ENCODE peak calls at places on chromosomes 1 and 21, in ten cellular contexts. F is left ventricle myocardium inferior, L is IMR-90, K is HFF-Myc, V is tibial artery, C is osteoblast, T is OCI-LY7, M is cardiac fibroblast, R is pancreas, X is lower leg skin. E is an unnamed sample.

GRCh38 chr1:223730471-223730870 is 18.1 kb downstream of the CAPN2 start:
- DNase-seq in F (no peak), L (no peak), K (no peak), V (no peak), C (no peak), T (no peak), M (no peak), R (no peak), X (no peak), E (no peak)

GRCh38 chr1:244291171-244291866 is 160.4 kb downstream of the ADSS2 start:
- DNase-seq in F (no peak), L (no peak), K (no peak), V (no peak), C (no peak), T (no peak), M (no peak), R (no peak), X (no peak), E (no peak)

GRCh38 chr1:101188311-101188710 is 48.5 kb upstream of the S1PR1 start:
- DNase-seq in F (no peak), L (peak), K (no peak), V (no peak), C (no peak), T (no peak), M (no peak), R (no peak), X (no peak), E (no peak)

GRCh38 chr1:14745321-14745720 is 146.8 kb downstream of the KAZN start:
- DNase-seq in F (no peak), L (no peak), K (no peak), V (no peak), C (no peak), T (no peak), M (no peak), R (no peak), X (no peak), E (no peak)

GRCh38 chr1:191151321-191151807 is 673.7 kb upstream of the BRINP3 start:
- DNase-seq in F (peak), L (no peak), K (no peak), V (no peak), C (no peak), T (no peak), M (no peak), R (peak), X (no peak), E (no peak)

GRCh38 chr21:35882791-35883240 is 177.5 kb downstream of the SETD4 start:
- DNase-seq in F (no peak), L (peak), K (peak), V (no peak), C (no peak), T (no peak), M (peak), R (no peak), X (peak), E (no peak)

GRCh38 chr1:2088434-2088833 is 38.2 kb downstream of the PRKCZ start:
- DNase-seq in F (no peak), L (peak), K (no peak), V (no peak), C (peak), T (no peak), M (peak), R (peak), X (no peak), E (no peak)

GRCh38 chr1:220956861-220957605 is 77.8 kb downstream of the HLX start:
- DNase-seq in F (no peak), L (peak), K (peak), V (peak), C (no peak), T (no peak), M (peak), R (no peak), X (peak), E (no peak)

GRCh38 chr1:154669464-154670282 is 61.7 kb upstream of the ADAR start:
- DNase-seq in F (peak), L (peak), K (peak), V (peak), C (peak), T (peak), M (peak), R (peak), X (peak), E (peak)

GRCh38 chr21:39132248-39132647 is 51.0 kb downstream of the PSMG1 start:
- DNase-seq in F (no peak), L (peak), K (no peak), V (no peak), C (no peak), T (no peak), M (no peak), R (no peak), X (no peak), E (no peak)

GRCh38 chr21:43005635-43006034 is 31.3 kb downstream of the PKNOX1 start:
- DNase-seq in F (no peak), L (no peak), K (no peak), V (no peak), C (no peak), T (no peak), M (no peak), R (peak), X (no peak), E (no peak)

GRCh38 chr1:197954718-197955418 is 37.7 kb downstream of the LHX9 start:
- DNase-seq in F (no peak), L (no peak), K (no peak), V (no peak), C (no peak), T (no peak), M (peak), R (no peak), X (no peak), E (no peak)

GRCh38 chr1:35883681-35884155 is 709 bp downstream of the AGO1 start:
- DNase-seq in F (peak), L (peak), K (no peak), V (peak), C (peak), T (peak), M (peak), R (peak), X (peak), E (no peak)

GRCh38 chr1:200888349-200888838 is 6.3 kb upstream of the INAVA start:
- DNase-seq in F (no peak), L (no peak), K (no peak), V (no peak), C (no peak), T (peak), M (no peak), R (peak), X (no peak), E (peak)

GRCh38 chr1:14826172-14826636 is 227.7 kb downstream of the KAZN start:
- DNase-seq in F (no peak), L (peak), K (peak), V (peak), C (peak), T (no peak), M (peak), R (no peak), X (peak), E (no peak)

GRCh38 chr1:234698624-234699023 is 88.6 kb upstream of the IRF2BP2 start:
- DNase-seq in F (no peak), L (no peak), K (no peak), V (no peak), C (no peak), T (no peak), M (no peak), R (no peak), X (no peak), E (no peak)

GRCh38 chr1:150365945-150366344 is 2.0 kb downstream of the RPRD2 start:
- DNase-seq in F (no peak), L (peak), K (no peak), V (no peak), C (peak), T (peak), M (no peak), R (no peak), X (no peak), E (no peak)

GRCh38 chr1:26826261-26827201 is at the start of gene ZDHHC18:
- DNase-seq in F (peak), L (peak), K (no peak), V (peak), C (peak), T (peak), M (peak), R (peak), X (peak), E (no peak)

GRCh38 chr1:97379387-97380075 is 541.3 kb downstream of the DPYD start:
- DNase-seq in F (no peak), L (peak), K (no peak), V (no peak), C (peak), T (no peak), M (peak), R (no peak), X (no peak), E (no peak)

GRCh38 chr1:20112279-20113000 is 6.9 kb downstream of the PLA2G2D start:
- DNase-seq in F (no peak), L (no peak), K (no peak), V (no peak), C (no peak), T (no peak), M (no peak), R (no peak), X (no peak), E (no peak)

GRCh38 chr1:111592389-111593361 is 26.9 kb upstream of the RAP1A start:
- DNase-seq in F (peak), L (peak), K (peak), V (peak), C (peak), T (peak), M (peak), R (peak), X (peak), E (peak)

GRCh38 chr1:10862743-10863335 is 66.4 kb upstream of the CASZ1 start:
- DNase-seq in F (no peak), L (no peak), K (no peak), V (no peak), C (peak), T (no peak), M (no peak), R (no peak), X (no peak), E (no peak)

GRCh38 chr1:89503690-89504089 is 20.9 kb upstream of the LRRC8B start:
- DNase-seq in F (no peak), L (no peak), K (no peak), V (no peak), C (no peak), T (no peak), M (no peak), R (no peak), X (no peak), E (no peak)

GRCh38 chr1:172893146-172893841 is 157.4 kb downstream of the TNFSF18 start:
- DNase-seq in F (peak), L (no peak), K (no peak), V (no peak), C (no peak), T (no peak), M (peak), R (no peak), X (no peak), E (no peak)

GRCh38 chr1:36691374-36691773 is 208.7 kb upstream of the CSF3R start:
- DNase-seq in F (no peak), L (no peak), K (no peak), V (no peak), C (no peak), T (no peak), M (no peak), R (no peak), X (no peak), E (no peak)

GRCh38 chr1:151611288-151611790 is 511 bp upstream of the SNX27 start:
- DNase-seq in F (no peak), L (peak), K (no peak), V (peak), C (no peak), T (no peak), M (peak), R (no peak), X (peak), E (no peak)

GRCh38 chr1:150881331-150882070 is 5.1 kb upstream of the ARNT start:
- DNase-seq in F (no peak), L (peak), K (peak), V (peak), C (peak), T (no peak), M (peak), R (no peak), X (peak), E (no peak)

GRCh38 chr1:53572061-53572801 is 113.0 kb downstream of the DMRTB1 start:
- DNase-seq in F (no peak), L (peak), K (no peak), V (peak), C (peak), T (no peak), M (peak), R (no peak), X (peak), E (no peak)

GRCh38 chr1:209587778-209588177 is 4.3 kb downstream of the CAMK1G start:
- DNase-seq in F (no peak), L (no peak), K (no peak), V (no peak), C (peak), T (no peak), M (peak), R (no peak), X (no peak), E (no peak)

GRCh38 chr21:44057960-44058651 is 46.0 kb downstream of the TRAPPC10 start:
- DNase-seq in F (no peak), L (peak), K (no peak), V (no peak), C (peak), T (no peak), M (no peak), R (no peak), X (no peak), E (no peak)

GRCh38 chr1:5379176-5379759 is 613.0 kb downstream of the NPHP4 start:
- DNase-seq in F (no peak), L (no peak), K (no peak), V (no peak), C (no peak), T (no peak), M (no peak), R (no peak), X (no peak), E (no peak)

GRCh38 chr1:183218981-183219621 is 33.0 kb downstream of the LAMC2 start:
- DNase-seq in F (no peak), L (no peak), K (no peak), V (peak), C (no peak), T (peak), M (no peak), R (no peak), X (peak), E (peak)

GRCh38 chr1:214379254-214379970 is 98.5 kb downstream of the SMYD2 start:
- DNase-seq in F (no peak), L (no peak), K (no peak), V (no peak), C (no peak), T (no peak), M (no peak), R (no peak), X (no peak), E (no peak)

GRCh38 chr1:16172964-16173446 is 17.1 kb upstream of the EPHA2 start:
- DNase-seq in F (no peak), L (peak), K (no peak), V (no peak), C (peak), T (no peak), M (peak), R (no peak), X (no peak), E (no peak)

GRCh38 chr1:172041689-172042088 is 200.4 kb downstream of the DNM3 start:
- DNase-seq in F (no peak), L (peak), K (peak), V (no peak), C (peak), T (no peak), M (peak), R (no peak), X (no peak), E (no peak)

GRCh38 chr1:205496661-205497060 is 7.8 kb upstream of the CDK18 start:
- DNase-seq in F (no peak), L (no peak), K (no peak), V (no peak), C (no peak), T (no peak), M (no peak), R (peak), X (no peak), E (no peak)

GRCh38 chr21:46297311-46298082 is 11.4 kb downstream of the YBEY start:
- DNase-seq in F (peak), L (no peak), K (no peak), V (no peak), C (peak), T (no peak), M (peak), R (no peak), X (no peak), E (no peak)

GRCh38 chr1:12614402-12615165 is 3.4 kb downstream of the DHRS3 start:
- DNase-seq in F (no peak), L (no peak), K (no peak), V (no peak), C (no peak), T (no peak), M (no peak), R (peak), X (no peak), E (no peak)

GRCh38 chr1:234108921-234109320 is 204.4 kb downstream of the SLC35F3 start:
- DNase-seq in F (no peak), L (peak), K (no peak), V (no peak), C (peak), T (no peak), M (no peak), R (no peak), X (no peak), E (no peak)

GRCh38 chr1:31208361-31208945 is 31.2 kb downstream of the NKAIN1 start:
- DNase-seq in F (no peak), L (no peak), K (no peak), V (no peak), C (peak), T (no peak), M (no peak), R (no peak), X (no peak), E (no peak)
- TF ChIP-seq CTCF in F (no peak), L (no peak), K (no peak), V (no peak), C (no peak), T (no peak), M (no peak), R (no peak), X (no peak), E (no peak)

DNA sequence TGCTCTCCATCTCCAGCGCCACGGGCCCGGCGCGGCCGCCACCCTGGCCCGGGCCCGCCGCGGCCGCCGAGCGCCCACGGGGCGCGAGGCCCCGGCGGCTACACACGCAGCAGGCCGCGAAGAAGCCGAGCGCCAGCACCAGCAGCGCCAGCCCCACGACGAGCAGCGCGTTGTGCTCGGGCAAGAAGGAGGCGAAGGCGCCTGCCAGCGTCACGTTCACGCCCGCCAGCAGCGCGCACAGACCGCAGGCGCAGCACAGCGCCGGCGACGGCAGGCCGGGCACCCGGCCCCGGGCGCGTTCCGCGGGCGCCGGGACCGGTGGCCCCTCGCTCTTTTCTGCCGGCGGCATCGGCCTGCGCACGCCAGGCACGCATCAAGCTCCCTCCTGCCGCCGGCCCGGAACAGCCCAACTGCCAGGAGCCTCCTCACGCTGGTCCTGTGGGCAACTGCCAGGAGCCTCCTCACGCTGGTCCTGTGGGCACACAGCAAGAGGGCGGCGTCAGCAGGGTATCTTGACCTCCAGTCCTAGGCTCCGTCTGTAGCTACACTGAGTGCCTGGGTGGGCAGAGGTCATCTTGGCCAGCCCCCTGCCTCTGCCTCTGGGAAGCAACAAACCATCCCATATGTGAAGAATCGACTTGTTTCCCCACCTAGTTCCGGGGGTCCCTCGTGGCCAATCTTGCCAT is 18.1 kb downstream of the KNCN start:
- DNase-seq in F (peak), L (peak), K (no peak), V (no peak), C (no peak), T (no peak), M (peak), R (peak), X (no peak), E (no peak)
- H3K4me3 ChIP-seq in F (peak), L (peak), K (no peak), V (peak), C (peak), T (no peak), M (peak), R (peak), X (no peak), E (peak)

GRCh38 chr1:67485046-67485811 is 55.0 kb upstream of the SERBP1 start:
- DNase-seq in F (no peak), L (no peak), K (no peak), V (no peak), C (peak), T (no peak), M (no peak), R (no peak), X (no peak), E (no peak)

GRCh38 chr1:67493148-67493547 is 62.9 kb upstream of the SERBP1 start:
- DNase-seq in F (no peak), L (no peak), K (no peak), V (no peak), C (no peak), T (no peak), M (no peak), R (no peak), X (no peak), E (no peak)

GRCh38 chr1:67491280-67491679 is 61.1 kb upstream of the SERBP1 start:
- DNase-seq in F (no peak), L (no peak), K (no peak), V (no peak), C (no peak), T (no peak), M (no peak), R (no peak), X (no peak), E (no peak)

GRCh38 chr1:67484492-67484891 is 54.3 kb upstream of the SERBP1 start:
- DNase-seq in F (no peak), L (no peak), K (no peak), V (no peak), C (no peak), T (no peak), M (peak), R (no peak), X (no peak), E (no peak)

DNA sequence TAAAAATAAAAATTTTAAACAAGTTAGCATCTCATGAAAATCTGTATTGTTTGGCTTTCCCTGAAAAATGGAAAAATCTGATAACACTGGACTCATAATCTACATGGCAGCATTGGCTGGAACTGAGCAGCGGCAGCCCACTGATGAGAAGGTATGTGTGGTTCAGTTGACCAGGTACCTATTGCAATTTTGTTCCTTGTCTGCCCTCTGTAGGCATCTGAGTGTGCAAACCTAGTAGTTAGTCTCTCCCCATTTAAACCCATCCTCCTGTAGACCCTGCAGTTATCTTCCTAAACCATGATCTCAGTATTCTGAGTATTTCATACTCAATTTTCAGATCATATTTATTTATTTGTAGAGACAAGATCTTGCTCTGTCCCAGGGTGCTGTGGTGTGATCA is 59.4 kb upstream of the SERBP1 start:
- DNase-seq in F (no peak), L (peak), K (no peak), V (no peak), C (peak), T (peak), M (peak), R (no peak), X (no peak), E (no peak)
- TF ChIP-seq CTCF in F (peak), L (peak), K (no peak), V (peak), C (peak), T (peak), M (peak), R (no peak), X (no peak), E (no peak)

GRCh38 chr21:21750124-21750825 is 752.1 kb downstream of the NCAM2 start:
- DNase-seq in F (no peak), L (no peak), K (no peak), V (no peak), C (no peak), T (no peak), M (no peak), R (no peak), X (no peak), E (no peak)
- H3K4me3 ChIP-seq in F (no peak), L (no peak), K (no peak), V (no peak), C (no peak), T (no peak), M (no peak), R (no peak), X (no peak), E (no peak)

E was measured in GM12864.